ENCODE peak calls at places on chromosomes 12 and 14, in six cellular contexts. One of them, this sample, is unnamed.

GRCh38 chr14:22870811-22871199 is 735 bp upstream of the LRP10 start:
- ATAC-seq in A549: peak; percentile 25
- ATAC-seq in K562: peak; percentile 42
- ATAC-seq in GM12878: peak; percentile 64
- ATAC-seq in HepG2: peak; percentile 0
- ATAC-seq in upper lobe of left lung: no peak
- ATAC-seq in this sample: peak; percentile 30

GRCh38 chr14:99619873-99620834 is 16.1 kb upstream of the CCDC85C start:
- ATAC-seq in A549: no peak
- ATAC-seq in K562: no peak
- ATAC-seq in GM12878: no peak
- ATAC-seq in HepG2: no peak
- ATAC-seq in upper lobe of left lung: no peak
- ATAC-seq in this sample: peak; percentile 48

GRCh38 chr14:69693823-69694729 is 72.9 kb upstream of the SRSF5 start:
- ATAC-seq in A549: peak; percentile 30
- ATAC-seq in K562: peak; percentile 54
- ATAC-seq in GM12878: peak; percentile 57
- ATAC-seq in HepG2: peak; percentile 88
- ATAC-seq in upper lobe of left lung: peak; percentile 60
- ATAC-seq in this sample: peak; percentile 55

GRCh38 chr12:109697877-109698468 is 15.7 kb upstream of the FAM222A start:
- ATAC-seq in A549: no peak
- ATAC-seq in K562: peak; percentile 70
- ATAC-seq in GM12878: no peak
- ATAC-seq in HepG2: no peak
- ATAC-seq in upper lobe of left lung: no peak
- ATAC-seq in this sample: no peak

GRCh38 chr12:104748790-104749189 is 209.3 kb downstream of the SLC41A2 start:
- ATAC-seq in A549: no peak
- ATAC-seq in K562: no peak
- ATAC-seq in GM12878: no peak
- ATAC-seq in HepG2: no peak
- ATAC-seq in upper lobe of left lung: peak; percentile 64
- ATAC-seq in this sample: peak; percentile 50

GRCh38 chr14:105260826-105261438 is 12.6 kb downstream of the BTBD6 start:
- ATAC-seq in A549: no peak
- ATAC-seq in K562: no peak
- ATAC-seq in GM12878: no peak
- ATAC-seq in HepG2: no peak
- ATAC-seq in upper lobe of left lung: no peak
- ATAC-seq in this sample: no peak

GRCh38 chr12:57620936-57621496 is 9.8 kb downstream of the ARHGEF25 start:
- ATAC-seq in A549: peak; percentile 25
- ATAC-seq in K562: peak; percentile 3
- ATAC-seq in GM12878: peak; percentile 32
- ATAC-seq in HepG2: peak; percentile 13
- ATAC-seq in upper lobe of left lung: no peak
- ATAC-seq in this sample: no peak

GRCh38 chr12:81252228-81252627 is 174.3 kb downstream of the ACSS3 start:
- ATAC-seq in A549: no peak
- ATAC-seq in K562: no peak
- ATAC-seq in GM12878: no peak
- ATAC-seq in HepG2: no peak
- ATAC-seq in upper lobe of left lung: no peak
- ATAC-seq in this sample: no peak

GRCh38 chr12:11539156-11539555 is 110.3 kb upstream of the ETV6 start:
- ATAC-seq in A549: no peak
- ATAC-seq in K562: no peak
- ATAC-seq in GM12878: no peak
- ATAC-seq in HepG2: no peak
- ATAC-seq in upper lobe of left lung: no peak
- ATAC-seq in this sample: no peak

GRCh38 chr12:118330421-118331018 is 42.2 kb downstream of the TAOK3 start:
- ATAC-seq in A549: no peak
- ATAC-seq in K562: peak; percentile 98
- ATAC-seq in GM12878: peak; percentile 93
- ATAC-seq in HepG2: no peak
- ATAC-seq in upper lobe of left lung: no peak
- ATAC-seq in this sample: no peak

GRCh38 chr12:113325938-113326337 is 9.0 kb downstream of the SLC8B1 start:
- ATAC-seq in A549: no peak
- ATAC-seq in K562: no peak
- ATAC-seq in GM12878: no peak
- ATAC-seq in HepG2: no peak
- ATAC-seq in upper lobe of left lung: no peak
- ATAC-seq in this sample: peak; percentile 54

GRCh38 chr12:53560912-53561589 is 53.8 kb upstream of the NPFF start:
- ATAC-seq in A549: no peak
- ATAC-seq in K562: no peak
- ATAC-seq in GM12878: peak; percentile 42
- ATAC-seq in HepG2: no peak
- ATAC-seq in upper lobe of left lung: no peak
- ATAC-seq in this sample: no peak

GRCh38 chr14:67335781-67336180 is 23.8 kb downstream of the ATP6V1D start:
- ATAC-seq in A549: no peak
- ATAC-seq in K562: no peak
- ATAC-seq in GM12878: peak; percentile 35
- ATAC-seq in HepG2: no peak
- ATAC-seq in upper lobe of left lung: no peak
- ATAC-seq in this sample: no peak

GRCh38 chr14:61528591-61529021 is 166.7 kb upstream of the HIF1A start:
- ATAC-seq in A549: no peak
- ATAC-seq in K562: no peak
- ATAC-seq in GM12878: no peak
- ATAC-seq in HepG2: no peak
- ATAC-seq in upper lobe of left lung: no peak
- ATAC-seq in this sample: no peak

GRCh38 chr12:49288412-49288853 is 6.5 kb upstream of the PRPH start:
- ATAC-seq in A549: peak; percentile 47
- ATAC-seq in K562: peak; percentile 65
- ATAC-seq in GM12878: peak; percentile 80
- ATAC-seq in HepG2: peak; percentile 25
- ATAC-seq in upper lobe of left lung: no peak
- ATAC-seq in this sample: peak; percentile 47

GRCh38 chr12:71782007-71782406 is 27.3 kb downstream of the RAB21 start:
- ATAC-seq in A549: no peak
- ATAC-seq in K562: no peak
- ATAC-seq in GM12878: peak; percentile 80
- ATAC-seq in HepG2: no peak
- ATAC-seq in upper lobe of left lung: no peak
- ATAC-seq in this sample: no peak

GRCh38 chr12:75275702-75276101 is 54.4 kb downstream of the CAPS2 start:
- ATAC-seq in A549: no peak
- ATAC-seq in K562: no peak
- ATAC-seq in GM12878: no peak
- ATAC-seq in HepG2: no peak
- ATAC-seq in upper lobe of left lung: no peak
- ATAC-seq in this sample: no peak

GRCh38 chr12:79690156-79690605 is 583 bp downstream of the PAWR start:
- ATAC-seq in A549: peak; percentile 46
- ATAC-seq in K562: no peak
- ATAC-seq in GM12878: peak; percentile 31
- ATAC-seq in HepG2: peak; percentile 38
- ATAC-seq in upper lobe of left lung: peak; percentile 44
- ATAC-seq in this sample: peak; percentile 10

GRCh38 chr14:20555845-20556244 is 5.0 kb downstream of the RNASE9 start:
- ATAC-seq in A549: no peak
- ATAC-seq in K562: no peak
- ATAC-seq in GM12878: no peak
- ATAC-seq in HepG2: no peak
- ATAC-seq in upper lobe of left lung: no peak
- ATAC-seq in this sample: no peak

GRCh38 chr12:124403273-124403672 is 108.4 kb downstream of the RFLNA start:
- ATAC-seq in A549: no peak
- ATAC-seq in K562: no peak
- ATAC-seq in GM12878: no peak
- ATAC-seq in HepG2: no peak
- ATAC-seq in upper lobe of left lung: no peak
- ATAC-seq in this sample: peak; percentile 36

GRCh38 chr12:124402281-124403066 is 107.6 kb downstream of the RFLNA start:
- ATAC-seq in A549: no peak
- ATAC-seq in K562: no peak
- ATAC-seq in GM12878: no peak
- ATAC-seq in HepG2: no peak
- ATAC-seq in upper lobe of left lung: no peak
- ATAC-seq in this sample: no peak

GRCh38 chr12:124400124-124400523 is 105.2 kb downstream of the RFLNA start:
- ATAC-seq in A549: no peak
- ATAC-seq in K562: no peak
- ATAC-seq in GM12878: no peak
- ATAC-seq in HepG2: no peak
- ATAC-seq in upper lobe of left lung: no peak
- ATAC-seq in this sample: no peak

GRCh38 chr12:124399622-124400021 is 104.7 kb downstream of the RFLNA start:
- ATAC-seq in A549: no peak
- ATAC-seq in K562: peak; percentile 78
- ATAC-seq in GM12878: peak; percentile 59
- ATAC-seq in HepG2: peak; percentile 57
- ATAC-seq in upper lobe of left lung: no peak
- ATAC-seq in this sample: no peak

GRCh38 chr12:124401563-124402180 is 106.8 kb downstream of the RFLNA start:
- ATAC-seq in A549: no peak
- ATAC-seq in K562: no peak
- ATAC-seq in GM12878: no peak
- ATAC-seq in HepG2: no peak
- ATAC-seq in upper lobe of left lung: no peak
- ATAC-seq in this sample: no peak
- TF ChIP-seq EP300 in A549: no peak
- TF ChIP-seq EP300 in K562: no peak
- TF ChIP-seq EP300 in GM12878: no peak
- TF ChIP-seq EP300 in HepG2: no peak
- TF ChIP-seq EP300 in upper lobe of left lung: no peak
- TF ChIP-seq EP300 in this sample: no peak

DNA sequence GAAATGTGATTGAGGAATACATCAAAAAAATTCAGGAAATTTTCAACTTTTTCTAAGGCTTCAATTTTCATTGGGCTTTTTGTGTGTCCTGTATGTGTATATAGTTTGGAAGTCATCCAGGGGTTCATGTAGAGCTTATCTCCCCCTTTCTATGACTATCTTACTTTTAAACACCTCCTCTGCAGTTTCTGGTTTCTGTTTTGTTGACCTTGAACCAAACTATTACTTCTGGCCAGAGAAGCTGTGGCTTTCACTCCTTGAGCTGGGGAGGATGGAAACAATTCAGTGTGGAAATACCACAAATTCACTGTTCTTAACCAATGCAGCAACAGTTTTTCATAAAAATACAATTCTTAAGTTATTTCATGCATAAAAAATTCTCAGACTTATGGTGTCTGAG is 613.2 kb upstream of the SEL1L start:
- ATAC-seq in A549: no peak
- ATAC-seq in K562: no peak
- ATAC-seq in GM12878: no peak
- ATAC-seq in HepG2: no peak
- ATAC-seq in upper lobe of left lung: no peak
- ATAC-seq in this sample: no peak
- H3K4me1 ChIP-seq in A549: no peaks in the 10 kb centered on the region
- H3K4me1 ChIP-seq in K562: no peaks in the 10 kb centered on the region
- H3K4me1 ChIP-seq in GM12878: no peaks in the 10 kb centered on the region
- H3K4me1 ChIP-seq in HepG2: no peaks in the 10 kb centered on the region
- H3K4me1 ChIP-seq in upper lobe of left lung: no peaks in the 10 kb centered on the region
- H3K4me1 ChIP-seq in this sample: no peaks in the 10 kb centered on the region

DNA sequence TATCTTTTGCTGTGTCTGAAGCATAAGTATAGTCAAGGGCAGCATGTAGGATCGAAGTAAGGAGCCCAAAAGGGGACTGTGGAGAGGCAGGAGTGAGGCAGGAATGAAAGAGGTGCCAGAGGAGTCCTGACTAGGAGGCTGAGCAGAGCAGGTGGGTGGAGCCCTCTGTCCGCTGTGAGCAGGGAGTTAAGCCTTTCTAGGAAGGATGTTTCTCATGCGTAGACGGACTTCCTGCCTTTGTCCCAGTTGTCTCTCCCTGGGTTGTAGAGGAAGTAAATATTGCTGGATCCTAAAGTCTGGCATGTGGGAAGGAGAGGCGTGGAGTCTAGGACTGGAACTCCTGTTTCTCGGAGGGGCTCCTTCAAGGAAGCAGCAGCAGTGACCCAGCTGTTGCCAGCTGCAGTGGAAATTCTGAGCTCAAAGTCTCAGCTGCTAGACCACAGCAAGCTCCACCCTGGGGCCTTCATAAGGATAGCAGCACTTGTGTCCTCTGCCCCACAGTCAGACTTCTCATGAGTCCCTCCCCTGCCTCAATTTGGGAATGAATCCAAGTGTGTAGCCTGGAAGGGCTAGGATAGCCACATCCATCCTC is 44.0 kb downstream of the RBMS2 start:
- ATAC-seq in A549: peak; percentile 70
- ATAC-seq in K562: peak; percentile 92
- ATAC-seq in GM12878: peak; percentile 84
- ATAC-seq in HepG2: peak; percentile 94
- ATAC-seq in upper lobe of left lung: peak; percentile 83
- ATAC-seq in this sample: peak; percentile 92
- TF ChIP-seq EP300 in A549: no peak
- TF ChIP-seq EP300 in K562: no peak
- TF ChIP-seq EP300 in GM12878: no peak
- TF ChIP-seq EP300 in HepG2: no peak
- TF ChIP-seq EP300 in upper lobe of left lung: peak; percentile 94
- TF ChIP-seq EP300 in this sample: no peak

GRCh38 chr12:120221576-120221900 is 20.6 kb upstream of the RPLP0 start:
- ATAC-seq in A549: no peak
- ATAC-seq in K562: no peak
- ATAC-seq in GM12878: no peak
- ATAC-seq in HepG2: no peak
- ATAC-seq in upper lobe of left lung: no peak
- ATAC-seq in this sample: no peak
- H3K4me1 ChIP-seq in A549: peaks cover 23% of the 10 kb centered on the region
- H3K4me1 ChIP-seq in K562: peaks cover 19% of the 10 kb centered on the region
- H3K4me1 ChIP-seq in GM12878: peaks cover 18% of the 10 kb centered on the region
- H3K4me1 ChIP-seq in HepG2: peaks cover 64% of the 10 kb centered on the region
- H3K4me1 ChIP-seq in upper lobe of left lung: peaks cover 30% of the 10 kb centered on the region
- H3K4me1 ChIP-seq in this sample: peaks cover 26% of the 10 kb centered on the region